ENCODE peak calls at places on chromosomes 4 and X, in ten cellular contexts. One of them, this sample, is unnamed. For H3K4me1, the result is how much of the 10 kb centered on the place peaks cover.

GRCh38 chr4:86579941-86580340 is 14.2 kb upstream of the PTPN13 start:
- DNase-seq in upper lobe of left lung: no peak
- DNase-seq in ovary: no peak
- DNase-seq in esophagus muscularis mucosa: no peak
- DNase-seq in stomach: no peak
- DNase-seq in HepG2: no peak
- DNase-seq in H1: no peak
- DNase-seq in A549: no peak
- DNase-seq in transverse colon: no peak
- DNase-seq in suprapubic skin: no peak
- DNase-seq in this sample: no peak

GRCh38 chr4:93731448-93731847 is 97.1 kb upstream of the ATOH1 start:
- DNase-seq in upper lobe of left lung: no peak
- DNase-seq in ovary: no peak
- DNase-seq in esophagus muscularis mucosa: no peak
- DNase-seq in stomach: no peak
- DNase-seq in HepG2: no peak
- DNase-seq in H1: no peak
- DNase-seq in A549: no peak
- DNase-seq in transverse colon: no peak
- DNase-seq in suprapubic skin: no peak
- DNase-seq in this sample: no peak

GRCh38 chrX:109872021-109872730 is 130.7 kb upstream of the TMEM164 start:
- DNase-seq in upper lobe of left lung: no peak
- DNase-seq in ovary: no peak
- DNase-seq in esophagus muscularis mucosa: no peak
- DNase-seq in stomach: no peak
- DNase-seq in HepG2: peak
- DNase-seq in H1: no peak
- DNase-seq in A549: no peak
- DNase-seq in transverse colon: no peak
- DNase-seq in suprapubic skin: no peak
- DNase-seq in this sample: no peak

GRCh38 chr4:152581536-152582160 is 45.8 kb upstream of the FBXW7 start:
- DNase-seq in upper lobe of left lung: no peak
- DNase-seq in ovary: no peak
- DNase-seq in esophagus muscularis mucosa: no peak
- DNase-seq in stomach: no peak
- DNase-seq in HepG2: no peak
- DNase-seq in H1: no peak
- DNase-seq in A549: no peak
- DNase-seq in transverse colon: no peak
- DNase-seq in suprapubic skin: no peak
- DNase-seq in this sample: no peak

GRCh38 chr4:139609647-139610046 is 53.6 kb upstream of the SETD7 start:
- DNase-seq in upper lobe of left lung: no peak
- DNase-seq in ovary: no peak
- DNase-seq in esophagus muscularis mucosa: no peak
- DNase-seq in stomach: no peak
- DNase-seq in HepG2: no peak
- DNase-seq in H1: no peak
- DNase-seq in A549: peak
- DNase-seq in transverse colon: no peak
- DNase-seq in suprapubic skin: no peak
- DNase-seq in this sample: no peak

GRCh38 chr4:184826315-184827266 is 823 bp upstream of the ACSL1 start:
- DNase-seq in upper lobe of left lung: peak
- DNase-seq in ovary: peak
- DNase-seq in esophagus muscularis mucosa: no peak
- DNase-seq in stomach: peak
- DNase-seq in HepG2: no peak
- DNase-seq in H1: no peak
- DNase-seq in A549: no peak
- DNase-seq in transverse colon: peak
- DNase-seq in suprapubic skin: no peak
- DNase-seq in this sample: peak

GRCh38 chr4:1310796-1311715 is 21.4 kb downstream of the MAEA start:
- DNase-seq in upper lobe of left lung: no peak
- DNase-seq in ovary: peak
- DNase-seq in esophagus muscularis mucosa: no peak
- DNase-seq in stomach: no peak
- DNase-seq in HepG2: no peak
- DNase-seq in H1: no peak
- DNase-seq in A549: no peak
- DNase-seq in transverse colon: no peak
- DNase-seq in suprapubic skin: no peak
- DNase-seq in this sample: no peak

GRCh38 chr4:97987019-97987648 is 156.1 kb downstream of the STPG2 start:
- DNase-seq in upper lobe of left lung: no peak
- DNase-seq in ovary: no peak
- DNase-seq in esophagus muscularis mucosa: no peak
- DNase-seq in stomach: no peak
- DNase-seq in HepG2: peak
- DNase-seq in H1: no peak
- DNase-seq in A549: peak
- DNase-seq in transverse colon: no peak
- DNase-seq in suprapubic skin: no peak
- DNase-seq in this sample: no peak

GRCh38 chrX:7462110-7462509 is 314.2 kb upstream of the PUDP start:
- DNase-seq in upper lobe of left lung: no peak
- DNase-seq in ovary: no peak
- DNase-seq in esophagus muscularis mucosa: no peak
- DNase-seq in stomach: no peak
- DNase-seq in HepG2: no peak
- DNase-seq in H1: no peak
- DNase-seq in A549: no peak
- DNase-seq in transverse colon: no peak
- DNase-seq in suprapubic skin: no peak
- DNase-seq in this sample: no peak

GRCh38 chr4:82898322-82899243 is 2.0 kb upstream of the THAP9 start:
- DNase-seq in upper lobe of left lung: peak
- DNase-seq in ovary: no peak
- DNase-seq in esophagus muscularis mucosa: no peak
- DNase-seq in stomach: peak
- DNase-seq in HepG2: no peak
- DNase-seq in H1: no peak
- DNase-seq in A549: peak
- DNase-seq in transverse colon: no peak
- DNase-seq in suprapubic skin: no peak
- DNase-seq in this sample: no peak

GRCh38 chr4:7206856-7207567 is 14.7 kb downstream of the SORCS2 start:
- DNase-seq in upper lobe of left lung: peak
- DNase-seq in ovary: peak
- DNase-seq in esophagus muscularis mucosa: no peak
- DNase-seq in stomach: peak
- DNase-seq in HepG2: no peak
- DNase-seq in H1: no peak
- DNase-seq in A549: peak
- DNase-seq in transverse colon: peak
- DNase-seq in suprapubic skin: no peak
- DNase-seq in this sample: peak

GRCh38 chrX:10021461-10022272 is 54.5 kb downstream of the CLDN34 start:
- DNase-seq in upper lobe of left lung: no peak
- DNase-seq in ovary: no peak
- DNase-seq in esophagus muscularis mucosa: no peak
- DNase-seq in stomach: no peak
- DNase-seq in HepG2: no peak
- DNase-seq in H1: no peak
- DNase-seq in A549: peak
- DNase-seq in transverse colon: no peak
- DNase-seq in suprapubic skin: no peak
- DNase-seq in this sample: peak

GRCh38 chrX:16671005-16671404 is 21.0 kb downstream of the S100G start:
- DNase-seq in upper lobe of left lung: no peak
- DNase-seq in ovary: no peak
- DNase-seq in esophagus muscularis mucosa: no peak
- DNase-seq in stomach: no peak
- DNase-seq in HepG2: peak
- DNase-seq in H1: no peak
- DNase-seq in A549: peak
- DNase-seq in transverse colon: no peak
- DNase-seq in suprapubic skin: no peak
- DNase-seq in this sample: no peak

GRCh38 chr4:8410066-8410600 is 30.4 kb downstream of the ACOX3 start:
- DNase-seq in upper lobe of left lung: no peak
- DNase-seq in ovary: no peak
- DNase-seq in esophagus muscularis mucosa: no peak
- DNase-seq in stomach: no peak
- DNase-seq in HepG2: no peak
- DNase-seq in H1: no peak
- DNase-seq in A549: no peak
- DNase-seq in transverse colon: no peak
- DNase-seq in suprapubic skin: no peak
- DNase-seq in this sample: no peak

GRCh38 chrX:43853225-43853828 is 28.9 kb downstream of the MAOB start:
- DNase-seq in upper lobe of left lung: no peak
- DNase-seq in ovary: no peak
- DNase-seq in esophagus muscularis mucosa: no peak
- DNase-seq in stomach: no peak
- DNase-seq in HepG2: no peak
- DNase-seq in H1: no peak
- DNase-seq in A549: no peak
- DNase-seq in transverse colon: no peak
- DNase-seq in suprapubic skin: no peak
- DNase-seq in this sample: no peak

GRCh38 chr4:58514299-58514698 is 1404.1 kb upstream of the IGFBP7 start:
- DNase-seq in upper lobe of left lung: no peak
- DNase-seq in ovary: no peak
- DNase-seq in esophagus muscularis mucosa: no peak
- DNase-seq in stomach: no peak
- DNase-seq in HepG2: no peak
- DNase-seq in H1: no peak
- DNase-seq in A549: peak
- DNase-seq in transverse colon: no peak
- DNase-seq in suprapubic skin: no peak
- DNase-seq in this sample: no peak
- TF ChIP-seq CTCF in upper lobe of left lung: no peak
- TF ChIP-seq CTCF in ovary: no peak
- TF ChIP-seq CTCF in esophagus muscularis mucosa: no peak
- TF ChIP-seq CTCF in stomach: no peak
- TF ChIP-seq CTCF in HepG2: no peak
- TF ChIP-seq CTCF in H1: no peak
- TF ChIP-seq CTCF in A549: no peak
- TF ChIP-seq CTCF in transverse colon: no peak
- TF ChIP-seq CTCF in suprapubic skin: no peak
- TF ChIP-seq CTCF in this sample: no peak

DNA sequence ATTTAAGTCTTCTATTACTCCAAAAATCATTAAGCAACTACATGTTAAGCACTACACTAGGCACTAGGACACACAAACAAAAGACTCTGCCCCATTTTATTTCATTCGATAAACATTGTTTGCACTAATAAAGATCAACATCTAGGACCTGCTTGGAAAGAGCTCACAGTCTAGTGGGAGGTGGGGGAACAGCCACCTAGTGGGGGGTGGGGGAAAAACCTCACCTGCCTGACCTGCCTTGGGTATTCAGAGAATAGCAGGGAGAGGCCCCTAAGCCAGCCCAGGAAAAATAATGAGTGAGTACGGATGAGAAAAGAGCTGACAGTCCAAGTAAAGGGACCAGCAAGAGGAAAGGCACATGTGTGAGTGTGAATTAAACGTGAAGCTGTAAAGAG is 52.2 kb downstream of the PRDM5 start:
- DNase-seq in upper lobe of left lung: no peak
- DNase-seq in ovary: no peak
- DNase-seq in esophagus muscularis mucosa: no peak
- DNase-seq in stomach: no peak
- DNase-seq in HepG2: peak
- DNase-seq in H1: no peak
- DNase-seq in A549: no peak
- DNase-seq in transverse colon: no peak
- DNase-seq in suprapubic skin: no peak
- DNase-seq in this sample: no peak
- TF ChIP-seq EP300 in upper lobe of left lung: no peak
- TF ChIP-seq EP300 in ovary: no peak
- TF ChIP-seq EP300 in esophagus muscularis mucosa: no peak
- TF ChIP-seq EP300 in stomach: no peak
- TF ChIP-seq EP300 in HepG2: no peak
- TF ChIP-seq EP300 in H1: no peak
- TF ChIP-seq EP300 in A549: no peak
- TF ChIP-seq EP300 in transverse colon: no peak
- TF ChIP-seq EP300 in suprapubic skin: no peak
- TF ChIP-seq EP300 in this sample: no peak

GRCh38 chrX:13700380-13700779 is 11.5 kb downstream of the RAB9A start:
- DNase-seq in upper lobe of left lung: no peak
- DNase-seq in ovary: no peak
- DNase-seq in esophagus muscularis mucosa: no peak
- DNase-seq in stomach: no peak
- DNase-seq in HepG2: no peak
- DNase-seq in H1: no peak
- DNase-seq in A549: no peak
- DNase-seq in transverse colon: no peak
- DNase-seq in suprapubic skin: no peak
- DNase-seq in this sample: no peak
- H3K4me1 ChIP-seq in upper lobe of left lung: under half
- H3K4me1 ChIP-seq in ovary: under half
- H3K4me1 ChIP-seq in esophagus muscularis mucosa: half or more
- H3K4me1 ChIP-seq in stomach: under half
- H3K4me1 ChIP-seq in HepG2: under half
- H3K4me1 ChIP-seq in H1: under half
- H3K4me1 ChIP-seq in A549: under half
- H3K4me1 ChIP-seq in transverse colon: under half
- H3K4me1 ChIP-seq in suprapubic skin: under half
- H3K4me1 ChIP-seq in this sample: under half

GRCh38 chrX:101208152-101208905 is 11.3 kb upstream of the DRP2 start:
- DNase-seq in upper lobe of left lung: no peak
- DNase-seq in ovary: no peak
- DNase-seq in esophagus muscularis mucosa: no peak
- DNase-seq in stomach: no peak
- DNase-seq in HepG2: peak
- DNase-seq in H1: no peak
- DNase-seq in A549: peak
- DNase-seq in transverse colon: no peak
- DNase-seq in suprapubic skin: no peak
- DNase-seq in this sample: no peak

GRCh38 chrX:101210630-101211029 is 9.0 kb upstream of the DRP2 start:
- DNase-seq in upper lobe of left lung: no peak
- DNase-seq in ovary: no peak
- DNase-seq in esophagus muscularis mucosa: no peak
- DNase-seq in stomach: no peak
- DNase-seq in HepG2: no peak
- DNase-seq in H1: no peak
- DNase-seq in A549: no peak
- DNase-seq in transverse colon: no peak
- DNase-seq in suprapubic skin: no peak
- DNase-seq in this sample: no peak

GRCh38 chrX:101203782-101204351 is 15.7 kb upstream of the DRP2 start:
- DNase-seq in upper lobe of left lung: no peak
- DNase-seq in ovary: no peak
- DNase-seq in esophagus muscularis mucosa: no peak
- DNase-seq in stomach: no peak
- DNase-seq in HepG2: no peak
- DNase-seq in H1: no peak
- DNase-seq in A549: no peak
- DNase-seq in transverse colon: no peak
- DNase-seq in suprapubic skin: no peak
- DNase-seq in this sample: no peak

DNA sequence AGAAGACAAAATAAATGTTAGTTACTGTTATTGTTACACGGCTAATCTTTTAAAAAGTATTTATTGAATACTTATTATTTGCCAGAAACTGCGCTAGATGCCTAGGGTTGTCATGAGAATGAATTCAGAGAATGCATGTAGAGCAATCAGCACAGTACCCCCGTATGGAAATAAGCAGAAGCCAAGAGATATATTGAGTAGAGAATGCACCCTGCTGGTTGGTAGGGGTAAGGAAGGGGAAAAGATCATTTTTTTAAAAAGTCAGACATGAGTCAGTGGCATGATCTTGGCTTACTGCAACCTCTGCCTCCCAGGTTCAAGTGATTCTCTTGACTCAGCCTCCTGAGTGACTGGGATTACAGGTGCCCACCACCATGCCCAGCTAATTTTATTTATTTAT is 13.1 kb upstream of the DRP2 start:
- DNase-seq in upper lobe of left lung: no peak
- DNase-seq in ovary: no peak
- DNase-seq in esophagus muscularis mucosa: no peak
- DNase-seq in stomach: no peak
- DNase-seq in HepG2: peak
- DNase-seq in H1: no peak
- DNase-seq in A549: peak
- DNase-seq in transverse colon: no peak
- DNase-seq in suprapubic skin: no peak
- DNase-seq in this sample: no peak
- TF ChIP-seq CTCF in upper lobe of left lung: peak
- TF ChIP-seq CTCF in ovary: no peak
- TF ChIP-seq CTCF in esophagus muscularis mucosa: peak
- TF ChIP-seq CTCF in stomach: no peak
- TF ChIP-seq CTCF in HepG2: peak
- TF ChIP-seq CTCF in H1: peak
- TF ChIP-seq CTCF in A549: peak
- TF ChIP-seq CTCF in transverse colon: peak
- TF ChIP-seq CTCF in suprapubic skin: no peak
- TF ChIP-seq CTCF in this sample: peak